ENCODE peak calls at places on chromosomes 3 and 15, in eight cellular contexts. One of them, this sample, is unnamed.

GRCh38 chr3:197789309-197789708 is 1.7 kb upstream of the LRCH3 start:
- DNase-seq in tibial nerve: no peak
- DNase-seq in HepG2: no peak
- DNase-seq in A549: no peak
- DNase-seq in stomach: no peak
- DNase-seq in upper lobe of left lung: no peak
- DNase-seq in sigmoid colon: no peak
- DNase-seq in suprapubic skin: no peak
- DNase-seq in this sample: no peak

GRCh38 chr15:49863431-49864205 is 242.8 kb downstream of the DTWD1 start:
- DNase-seq in sigmoid colon: no peak
- DNase-seq in suprapubic skin: no peak
- DNase-seq in A549: no peak
- DNase-seq in upper lobe of left lung: no peak
- DNase-seq in tibial nerve: no peak
- DNase-seq in stomach: no peak
- DNase-seq in HepG2: no peak
- DNase-seq in this sample: no peak

GRCh38 chr3:159866201-159866746 is 122.4 kb upstream of the IL12A start:
- DNase-seq in sigmoid colon: no peak
- DNase-seq in upper lobe of left lung: no peak
- DNase-seq in suprapubic skin: no peak
- DNase-seq in tibial nerve: no peak
- DNase-seq in HepG2: no peak
- DNase-seq in stomach: no peak
- DNase-seq in A549: no peak
- DNase-seq in this sample: no peak

GRCh38 chr15:31483924-31484368 is 157.3 kb downstream of the KLF13 start:
- DNase-seq in suprapubic skin: no peak
- DNase-seq in A549: no peak
- DNase-seq in HepG2: no peak
- DNase-seq in upper lobe of left lung: no peak
- DNase-seq in sigmoid colon: no peak
- DNase-seq in stomach: peak
- DNase-seq in tibial nerve: no peak
- DNase-seq in this sample: no peak

GRCh38 chr3:52606373-52607085 is 70.1 kb downstream of the UQCC5 start:
- DNase-seq in upper lobe of left lung: peak
- DNase-seq in sigmoid colon: no peak
- DNase-seq in HepG2: peak
- DNase-seq in suprapubic skin: no peak
- DNase-seq in tibial nerve: no peak
- DNase-seq in A549: peak
- DNase-seq in stomach: peak
- DNase-seq in this sample: no peak

GRCh38 chr15:60070838-60071493 is 66.9 kb downstream of the FOXB1 start:
- DNase-seq in upper lobe of left lung: no peak
- DNase-seq in sigmoid colon: no peak
- DNase-seq in suprapubic skin: no peak
- DNase-seq in tibial nerve: no peak
- DNase-seq in HepG2: no peak
- DNase-seq in A549: no peak
- DNase-seq in stomach: no peak
- DNase-seq in this sample: peak

GRCh38 chr15:53721334-53722087 is 38.0 kb downstream of the WDR72 start:
- DNase-seq in tibial nerve: no peak
- DNase-seq in HepG2: no peak
- DNase-seq in sigmoid colon: no peak
- DNase-seq in A549: no peak
- DNase-seq in suprapubic skin: no peak
- DNase-seq in upper lobe of left lung: no peak
- DNase-seq in stomach: no peak
- DNase-seq in this sample: no peak

GRCh38 chr3:69182588-69183299 is 60.3 kb upstream of the LMOD3 start:
- DNase-seq in sigmoid colon: no peak
- DNase-seq in upper lobe of left lung: no peak
- DNase-seq in stomach: no peak
- DNase-seq in tibial nerve: no peak
- DNase-seq in A549: no peak
- DNase-seq in HepG2: no peak
- DNase-seq in suprapubic skin: no peak
- DNase-seq in this sample: no peak

GRCh38 chr3:52171577-52172261 is 17.5 kb upstream of the POC1A start:
- DNase-seq in stomach: no peak
- DNase-seq in sigmoid colon: peak
- DNase-seq in upper lobe of left lung: no peak
- DNase-seq in HepG2: no peak
- DNase-seq in A549: peak
- DNase-seq in tibial nerve: no peak
- DNase-seq in suprapubic skin: peak
- DNase-seq in this sample: no peak

GRCh38 chr3:133289322-133289721 is 110.5 kb upstream of the BFSP2 start:
- DNase-seq in upper lobe of left lung: no peak
- DNase-seq in sigmoid colon: no peak
- DNase-seq in suprapubic skin: no peak
- DNase-seq in HepG2: no peak
- DNase-seq in stomach: no peak
- DNase-seq in A549: no peak
- DNase-seq in tibial nerve: no peak
- DNase-seq in this sample: no peak

GRCh38 chr3:101898752-101899169 is 49.4 kb downstream of the NFKBIZ start:
- DNase-seq in stomach: no peak
- DNase-seq in HepG2: no peak
- DNase-seq in suprapubic skin: no peak
- DNase-seq in tibial nerve: no peak
- DNase-seq in sigmoid colon: no peak
- DNase-seq in upper lobe of left lung: no peak
- DNase-seq in A549: no peak
- DNase-seq in this sample: no peak

GRCh38 chr3:56633602-56634371 is 49.3 kb downstream of the TASOR start:
- DNase-seq in A549: no peak
- DNase-seq in tibial nerve: no peak
- DNase-seq in HepG2: no peak
- DNase-seq in upper lobe of left lung: no peak
- DNase-seq in suprapubic skin: no peak
- DNase-seq in stomach: no peak
- DNase-seq in sigmoid colon: no peak
- DNase-seq in this sample: no peak

GRCh38 chr3:114839476-114839875 is 307.6 kb downstream of the ZBTB20 start:
- DNase-seq in sigmoid colon: no peak
- DNase-seq in suprapubic skin: no peak
- DNase-seq in upper lobe of left lung: no peak
- DNase-seq in tibial nerve: no peak
- DNase-seq in HepG2: no peak
- DNase-seq in A549: no peak
- DNase-seq in stomach: no peak
- DNase-seq in this sample: no peak

GRCh38 chr3:73136941-73137340 is 75.5 kb downstream of the EBLN2 start:
- DNase-seq in tibial nerve: no peak
- DNase-seq in sigmoid colon: no peak
- DNase-seq in stomach: no peak
- DNase-seq in A549: no peak
- DNase-seq in suprapubic skin: no peak
- DNase-seq in upper lobe of left lung: no peak
- DNase-seq in HepG2: no peak
- DNase-seq in this sample: peak

GRCh38 chr3:132872711-132873110 is 150.5 kb upstream of the NPHP3 start:
- DNase-seq in upper lobe of left lung: no peak
- DNase-seq in tibial nerve: no peak
- DNase-seq in sigmoid colon: no peak
- DNase-seq in HepG2: no peak
- DNase-seq in suprapubic skin: no peak
- DNase-seq in A549: no peak
- DNase-seq in stomach: no peak
- DNase-seq in this sample: no peak

GRCh38 chr3:114449271-114450007 is 155.6 kb downstream of the TIGIT start:
- DNase-seq in A549: no peak
- DNase-seq in stomach: no peak
- DNase-seq in HepG2: no peak
- DNase-seq in tibial nerve: no peak
- DNase-seq in sigmoid colon: no peak
- DNase-seq in suprapubic skin: no peak
- DNase-seq in upper lobe of left lung: no peak
- DNase-seq in this sample: no peak

GRCh38 chr15:95176794-95177577 is 945.6 kb downstream of the MCTP2 start:
- DNase-seq in A549: no peak
- DNase-seq in tibial nerve: no peak
- DNase-seq in upper lobe of left lung: no peak
- DNase-seq in HepG2: no peak
- DNase-seq in sigmoid colon: no peak
- DNase-seq in suprapubic skin: no peak
- DNase-seq in stomach: no peak
- DNase-seq in this sample: no peak

GRCh38 chr15:75775296-75776074 is 62.8 kb upstream of the CSPG4 start:
- DNase-seq in HepG2: peak
- DNase-seq in tibial nerve: no peak
- DNase-seq in suprapubic skin: peak
- DNase-seq in sigmoid colon: no peak
- DNase-seq in A549: no peak
- DNase-seq in upper lobe of left lung: no peak
- DNase-seq in stomach: no peak
- DNase-seq in this sample: no peak
- TF ChIP-seq EP300 in HepG2: no peak
- TF ChIP-seq EP300 in tibial nerve: no peak
- TF ChIP-seq EP300 in suprapubic skin: no peak
- TF ChIP-seq EP300 in sigmoid colon: no peak
- TF ChIP-seq EP300 in A549: no peak
- TF ChIP-seq EP300 in upper lobe of left lung: no peak
- TF ChIP-seq EP300 in stomach: no peak
- TF ChIP-seq EP300 in this sample: no peak

DNA sequence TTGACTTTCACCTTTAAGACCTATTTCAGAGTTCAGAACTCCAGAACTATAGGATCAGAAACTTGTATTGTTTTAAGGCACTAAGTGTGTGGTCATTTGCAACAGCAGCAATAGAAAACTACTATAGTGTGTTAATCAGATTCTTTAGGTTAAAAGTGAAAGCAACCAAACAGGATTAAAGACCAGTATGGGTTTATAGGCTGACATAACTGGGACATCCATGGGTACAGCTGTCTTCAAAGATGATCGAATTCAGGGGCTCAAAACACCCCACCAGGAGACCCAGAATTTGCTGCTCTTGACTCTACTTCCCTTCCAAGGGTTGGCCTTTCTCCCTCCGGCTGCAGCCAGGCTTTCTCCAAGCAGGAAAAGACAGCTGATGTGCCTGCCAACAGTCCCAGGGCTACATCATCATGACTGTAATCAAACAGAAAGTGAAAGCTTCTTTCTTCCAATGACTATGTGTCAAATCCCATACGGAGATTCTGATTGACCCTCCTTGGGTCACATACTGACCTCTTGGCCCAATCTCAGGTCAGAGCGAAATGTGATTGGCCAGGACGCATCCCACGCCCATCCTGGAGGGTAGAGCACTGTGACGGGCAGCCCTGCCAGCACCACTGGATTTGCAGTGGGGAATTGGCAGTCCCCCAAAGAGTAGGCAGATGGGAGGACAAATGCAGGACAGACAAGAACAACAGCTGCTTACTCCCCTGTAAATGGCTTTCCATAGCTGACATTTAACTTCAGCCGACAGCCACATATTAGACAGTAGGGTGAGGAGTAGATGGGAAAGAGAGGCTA is 51.4 kb upstream of the RNF7 start:
- DNase-seq in HepG2: peak
- DNase-seq in tibial nerve: peak
- DNase-seq in suprapubic skin: peak
- DNase-seq in A549: no peak
- DNase-seq in stomach: peak
- DNase-seq in sigmoid colon: peak
- DNase-seq in upper lobe of left lung: peak
- DNase-seq in this sample: no peak
- TF ChIP-seq EP300 in HepG2: no peak
- TF ChIP-seq EP300 in tibial nerve: peak
- TF ChIP-seq EP300 in suprapubic skin: no peak
- TF ChIP-seq EP300 in A549: no peak
- TF ChIP-seq EP300 in stomach: no peak
- TF ChIP-seq EP300 in sigmoid colon: no peak
- TF ChIP-seq EP300 in upper lobe of left lung: no peak
- TF ChIP-seq EP300 in this sample: no peak

GRCh38 chr15:32701863-32702262 is 15.9 kb upstream of the GREM1 start:
- DNase-seq in stomach: no peak
- DNase-seq in A549: no peak
- DNase-seq in sigmoid colon: no peak
- DNase-seq in HepG2: no peak
- DNase-seq in tibial nerve: no peak
- DNase-seq in suprapubic skin: no peak
- DNase-seq in upper lobe of left lung: no peak
- DNase-seq in this sample: no peak

GRCh38 chr15:32704343-32705076 is 13.3 kb upstream of the GREM1 start:
- DNase-seq in stomach: no peak
- DNase-seq in A549: no peak
- DNase-seq in HepG2: no peak
- DNase-seq in suprapubic skin: no peak
- DNase-seq in sigmoid colon: no peak
- DNase-seq in upper lobe of left lung: no peak
- DNase-seq in tibial nerve: no peak
- DNase-seq in this sample: no peak

GRCh38 chr15:32709295-32710033 is 8.3 kb upstream of the GREM1 start:
- DNase-seq in stomach: no peak
- DNase-seq in HepG2: peak
- DNase-seq in upper lobe of left lung: no peak
- DNase-seq in A549: no peak
- DNase-seq in suprapubic skin: no peak
- DNase-seq in sigmoid colon: no peak
- DNase-seq in tibial nerve: no peak
- DNase-seq in this sample: no peak

GRCh38 chr15:32705450-32705849 is 12.4 kb upstream of the GREM1 start:
- DNase-seq in suprapubic skin: no peak
- DNase-seq in A549: no peak
- DNase-seq in tibial nerve: no peak
- DNase-seq in sigmoid colon: no peak
- DNase-seq in HepG2: no peak
- DNase-seq in stomach: no peak
- DNase-seq in upper lobe of left lung: no peak
- DNase-seq in this sample: no peak

DNA sequence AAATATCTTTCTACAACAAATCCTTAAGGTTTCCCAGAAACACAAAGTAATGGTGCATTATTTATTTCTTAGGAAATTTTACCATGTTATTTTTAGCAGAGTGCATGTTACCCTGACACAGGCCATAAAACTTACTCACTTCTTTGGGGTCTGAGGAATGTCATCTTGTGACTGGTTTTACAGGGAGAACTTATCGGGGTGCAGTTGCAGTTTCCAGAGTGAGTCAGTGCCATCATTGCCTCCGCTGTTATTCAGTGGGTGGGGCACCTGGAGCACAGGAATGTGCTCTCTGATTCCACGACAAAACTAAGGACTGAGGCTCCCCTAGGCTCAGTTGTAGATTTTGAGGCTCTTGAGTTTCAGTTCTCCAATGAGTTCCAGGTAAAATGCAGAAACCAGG is 11.1 kb upstream of the GREM1 start:
- DNase-seq in suprapubic skin: no peak
- DNase-seq in HepG2: no peak
- DNase-seq in tibial nerve: no peak
- DNase-seq in upper lobe of left lung: no peak
- DNase-seq in stomach: no peak
- DNase-seq in sigmoid colon: no peak
- DNase-seq in A549: no peak
- DNase-seq in this sample: no peak
- TF ChIP-seq EP300 in suprapubic skin: no peak
- TF ChIP-seq EP300 in HepG2: no peak
- TF ChIP-seq EP300 in tibial nerve: no peak
- TF ChIP-seq EP300 in upper lobe of left lung: no peak
- TF ChIP-seq EP300 in stomach: no peak
- TF ChIP-seq EP300 in sigmoid colon: no peak
- TF ChIP-seq EP300 in A549: no peak
- TF ChIP-seq EP300 in this sample: no peak

GRCh38 chr15:42650208-42651066 is 75.0 kb downstream of the STARD9 start:
- DNase-seq in A549: peak
- DNase-seq in sigmoid colon: peak
- DNase-seq in suprapubic skin: peak
- DNase-seq in tibial nerve: peak
- DNase-seq in upper lobe of left lung: peak
- DNase-seq in stomach: peak
- DNase-seq in HepG2: peak
- DNase-seq in this sample: no peak
- TF ChIP-seq EP300 in A549: no peak
- TF ChIP-seq EP300 in sigmoid colon: no peak
- TF ChIP-seq EP300 in suprapubic skin: no peak
- TF ChIP-seq EP300 in tibial nerve: peak
- TF ChIP-seq EP300 in upper lobe of left lung: no peak
- TF ChIP-seq EP300 in stomach: no peak
- TF ChIP-seq EP300 in HepG2: no peak
- TF ChIP-seq EP300 in this sample: no peak